ENCODE peak calls at places on chromosomes 5 and 9, in ten cellular contexts. One of them, this sample, is unnamed.

GRCh38 chr5:173396311-173396993 is 68.2 kb upstream of the STC2 start:
- DNase-seq in RWPE2: no peak
- DNase-seq in WERI-Rb-1: peak; percentile 19
- DNase-seq in ovary: no peak
- DNase-seq in spleen: no peak
- DNase-seq in GM23338: peak; percentile 81
- DNase-seq in astrocyte of the spinal cord: no peak
- DNase-seq in body of pancreas: no peak
- DNase-seq in pancreas: no peak
- DNase-seq in psoas muscle: no peak
- DNase-seq in this sample: no peak

GRCh38 chr9:131394464-131395026 is 659 bp downstream of the PRRC2B start:
- DNase-seq in RWPE2: no peak
- DNase-seq in WERI-Rb-1: peak; percentile 43
- DNase-seq in ovary: peak; percentile 79
- DNase-seq in spleen: peak; percentile 89
- DNase-seq in GM23338: peak; percentile 63
- DNase-seq in astrocyte of the spinal cord: no peak
- DNase-seq in body of pancreas: peak; percentile 47
- DNase-seq in pancreas: peak; percentile 48
- DNase-seq in psoas muscle: peak; percentile 64
- DNase-seq in this sample: no peak

GRCh38 chr9:138051586-138052321 is 174.2 kb downstream of the CACNA1B start:
- DNase-seq in RWPE2: no peak
- DNase-seq in WERI-Rb-1: no peak
- DNase-seq in ovary: peak; percentile 7
- DNase-seq in spleen: peak; percentile 33
- DNase-seq in GM23338: no peak
- DNase-seq in astrocyte of the spinal cord: no peak
- DNase-seq in body of pancreas: no peak
- DNase-seq in pancreas: no peak
- DNase-seq in psoas muscle: no peak
- DNase-seq in this sample: no peak

GRCh38 chr9:72460342-72461312 is 60.8 kb upstream of the TMC1 start:
- DNase-seq in RWPE2: no peak
- DNase-seq in WERI-Rb-1: no peak
- DNase-seq in ovary: no peak
- DNase-seq in spleen: no peak
- DNase-seq in GM23338: no peak
- DNase-seq in astrocyte of the spinal cord: no peak
- DNase-seq in body of pancreas: peak; percentile 66
- DNase-seq in pancreas: peak; percentile 33
- DNase-seq in psoas muscle: no peak
- DNase-seq in this sample: no peak

GRCh38 chr5:55708732-55709131 is 3.4 kb downstream of the SLC38A9 start:
- DNase-seq in RWPE2: no peak
- DNase-seq in WERI-Rb-1: no peak
- DNase-seq in ovary: no peak
- DNase-seq in spleen: no peak
- DNase-seq in GM23338: no peak
- DNase-seq in astrocyte of the spinal cord: peak; percentile 8
- DNase-seq in body of pancreas: peak; percentile 24
- DNase-seq in pancreas: peak; percentile 56
- DNase-seq in psoas muscle: no peak
- DNase-seq in this sample: no peak

GRCh38 chr9:20111173-20111843 is 322.5 kb upstream of the SLC24A2 start:
- DNase-seq in RWPE2: no peak
- DNase-seq in WERI-Rb-1: no peak
- DNase-seq in ovary: no peak
- DNase-seq in spleen: no peak
- DNase-seq in GM23338: peak; percentile 57
- DNase-seq in astrocyte of the spinal cord: no peak
- DNase-seq in body of pancreas: no peak
- DNase-seq in pancreas: no peak
- DNase-seq in psoas muscle: no peak
- DNase-seq in this sample: no peak

GRCh38 chr9:136119259-136120118 is 814 bp upstream of the TMEM250 start:
- DNase-seq in RWPE2: no peak
- DNase-seq in WERI-Rb-1: no peak
- DNase-seq in ovary: peak; percentile 65
- DNase-seq in spleen: no peak
- DNase-seq in GM23338: peak; percentile 73
- DNase-seq in astrocyte of the spinal cord: peak; percentile 27
- DNase-seq in body of pancreas: no peak
- DNase-seq in pancreas: peak; percentile 57
- DNase-seq in psoas muscle: peak; percentile 51
- DNase-seq in this sample: no peak

GRCh38 chr5:151005975-151006576 is 14.3 kb upstream of the GPX3 start:
- DNase-seq in RWPE2: no peak
- DNase-seq in WERI-Rb-1: no peak
- DNase-seq in ovary: peak; percentile 94
- DNase-seq in spleen: no peak
- DNase-seq in GM23338: no peak
- DNase-seq in astrocyte of the spinal cord: no peak
- DNase-seq in body of pancreas: peak; percentile 61
- DNase-seq in pancreas: peak; percentile 39
- DNase-seq in psoas muscle: peak; percentile 90
- DNase-seq in this sample: no peak

GRCh38 chr5:51396797-51397196 is 13.5 kb downstream of the ISL1 start:
- DNase-seq in RWPE2: no peak
- DNase-seq in WERI-Rb-1: no peak
- DNase-seq in ovary: no peak
- DNase-seq in spleen: no peak
- DNase-seq in GM23338: no peak
- DNase-seq in astrocyte of the spinal cord: no peak
- DNase-seq in body of pancreas: no peak
- DNase-seq in pancreas: no peak
- DNase-seq in psoas muscle: no peak
- DNase-seq in this sample: no peak

GRCh38 chr9:130825051-130825651 is 9.9 kb upstream of the ABL1 start:
- DNase-seq in RWPE2: no peak
- DNase-seq in WERI-Rb-1: peak; percentile 88
- DNase-seq in ovary: no peak
- DNase-seq in spleen: no peak
- DNase-seq in GM23338: peak; percentile 86
- DNase-seq in astrocyte of the spinal cord: peak; percentile 93
- DNase-seq in body of pancreas: no peak
- DNase-seq in pancreas: no peak
- DNase-seq in psoas muscle: no peak
- DNase-seq in this sample: no peak

GRCh38 chr9:89000281-89000875 is 9.1 kb downstream of the S1PR3 start:
- DNase-seq in RWPE2: no peak
- DNase-seq in WERI-Rb-1: no peak
- DNase-seq in ovary: no peak
- DNase-seq in spleen: no peak
- DNase-seq in GM23338: no peak
- DNase-seq in astrocyte of the spinal cord: no peak
- DNase-seq in body of pancreas: peak; percentile 49
- DNase-seq in pancreas: no peak
- DNase-seq in psoas muscle: no peak
- DNase-seq in this sample: no peak

GRCh38 chr5:138032572-138033274 is at the start of gene FAM13B:
- DNase-seq in RWPE2: peak; percentile 89
- DNase-seq in WERI-Rb-1: peak; percentile 86
- DNase-seq in ovary: peak; percentile 87
- DNase-seq in spleen: peak; percentile 96
- DNase-seq in GM23338: peak; percentile 76
- DNase-seq in astrocyte of the spinal cord: peak; percentile 68
- DNase-seq in body of pancreas: peak; percentile 81
- DNase-seq in pancreas: peak; percentile 78
- DNase-seq in psoas muscle: peak; percentile 81
- DNase-seq in this sample: no peak

GRCh38 chr9:128048663-128049062 is 18.5 kb downstream of the NAIF1 start:
- DNase-seq in RWPE2: no peak
- DNase-seq in WERI-Rb-1: no peak
- DNase-seq in ovary: no peak
- DNase-seq in spleen: no peak
- DNase-seq in GM23338: no peak
- DNase-seq in astrocyte of the spinal cord: no peak
- DNase-seq in body of pancreas: no peak
- DNase-seq in pancreas: no peak
- DNase-seq in psoas muscle: no peak
- DNase-seq in this sample: no peak

GRCh38 chr9:25677301-25678146 is 720 bp downstream of the TUSC1 start:
- DNase-seq in RWPE2: peak; percentile 83
- DNase-seq in WERI-Rb-1: no peak
- DNase-seq in ovary: peak; percentile 93
- DNase-seq in spleen: peak; percentile 89
- DNase-seq in GM23338: peak; percentile 77
- DNase-seq in astrocyte of the spinal cord: peak; percentile 80
- DNase-seq in body of pancreas: peak; percentile 90
- DNase-seq in pancreas: peak; percentile 89
- DNase-seq in psoas muscle: peak; percentile 90
- DNase-seq in this sample: no peak

GRCh38 chr5:270340-270739 is 1.1 kb upstream of the PDCD6 start:
- DNase-seq in RWPE2: no peak
- DNase-seq in WERI-Rb-1: no peak
- DNase-seq in ovary: peak; percentile 54
- DNase-seq in spleen: peak; percentile 87
- DNase-seq in GM23338: no peak
- DNase-seq in astrocyte of the spinal cord: no peak
- DNase-seq in body of pancreas: no peak
- DNase-seq in pancreas: peak; percentile 39
- DNase-seq in psoas muscle: no peak
- DNase-seq in this sample: no peak

GRCh38 chr9:18543406-18543965 is 69.5 kb downstream of the ADAMTSL1 start:
- DNase-seq in RWPE2: no peak
- DNase-seq in WERI-Rb-1: no peak
- DNase-seq in ovary: no peak
- DNase-seq in spleen: no peak
- DNase-seq in GM23338: no peak
- DNase-seq in astrocyte of the spinal cord: peak; percentile 87
- DNase-seq in body of pancreas: no peak
- DNase-seq in pancreas: no peak
- DNase-seq in psoas muscle: no peak
- DNase-seq in this sample: peak; percentile 53

GRCh38 chr5:142694092-142694856 is 8.4 kb upstream of the FGF1 start:
- DNase-seq in RWPE2: no peak
- DNase-seq in WERI-Rb-1: no peak
- DNase-seq in ovary: no peak
- DNase-seq in spleen: no peak
- DNase-seq in GM23338: peak; percentile 41
- DNase-seq in astrocyte of the spinal cord: no peak
- DNase-seq in body of pancreas: no peak
- DNase-seq in pancreas: no peak
- DNase-seq in psoas muscle: no peak
- DNase-seq in this sample: no peak
- TF ChIP-seq CTCF in RWPE2: no peak
- TF ChIP-seq CTCF in WERI-Rb-1: peak; percentile 22
- TF ChIP-seq CTCF in ovary: no peak
- TF ChIP-seq CTCF in spleen: no peak
- TF ChIP-seq CTCF in GM23338: peak; percentile 44
- TF ChIP-seq CTCF in astrocyte of the spinal cord: peak; percentile 19
- TF ChIP-seq CTCF in body of pancreas: no peak
- TF ChIP-seq CTCF in pancreas: no peak
- TF ChIP-seq CTCF in psoas muscle: no peak
- TF ChIP-seq CTCF in this sample: no peak

DNA sequence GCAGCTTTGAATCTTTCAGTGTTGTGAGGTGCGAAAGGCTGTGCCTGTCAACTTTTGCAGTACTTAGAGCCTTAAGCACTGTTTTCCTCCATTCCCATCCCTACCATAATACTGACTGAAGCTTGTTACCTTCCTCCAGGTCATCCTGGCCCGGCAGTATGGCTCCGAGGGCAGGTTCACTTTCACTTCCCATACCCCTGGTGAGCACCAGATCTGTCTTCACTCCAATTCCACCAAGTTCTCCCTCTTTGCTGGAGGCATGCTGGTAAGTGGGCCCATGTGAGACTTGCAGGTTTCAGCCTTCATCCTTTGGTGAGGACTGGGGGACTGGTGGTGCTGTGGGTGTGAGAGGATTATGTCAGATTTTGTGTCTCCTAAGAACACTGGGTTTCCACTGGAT is 1.5 kb downstream of the TMED9 start:
- DNase-seq in RWPE2: peak; percentile 24
- DNase-seq in WERI-Rb-1: no peak
- DNase-seq in ovary: no peak
- DNase-seq in spleen: peak; percentile 19
- DNase-seq in GM23338: no peak
- DNase-seq in astrocyte of the spinal cord: no peak
- DNase-seq in body of pancreas: no peak
- DNase-seq in pancreas: no peak
- DNase-seq in psoas muscle: no peak
- DNase-seq in this sample: no peak
- H3K4me3 ChIP-seq in RWPE2: no peak overlapping the region
- H3K4me3 ChIP-seq in WERI-Rb-1: no peak overlapping the region
- H3K4me3 ChIP-seq in ovary: no peak overlapping the region
- H3K4me3 ChIP-seq in spleen: no peak overlapping the region
- H3K4me3 ChIP-seq in GM23338: no peak overlapping the region
- H3K4me3 ChIP-seq in astrocyte of the spinal cord: no peak overlapping the region
- H3K4me3 ChIP-seq in body of pancreas: peak overlapping the region; percentile 98
- H3K4me3 ChIP-seq in pancreas: peak overlapping the region; percentile 79
- H3K4me3 ChIP-seq in psoas muscle: peak overlapping the region; percentile 81
- H3K4me3 ChIP-seq in this sample: peak overlapping the region; percentile 98

GRCh38 chr9:118023649-118024048 is 319.4 kb downstream of the TLR4 start:
- DNase-seq in RWPE2: no peak
- DNase-seq in WERI-Rb-1: no peak
- DNase-seq in ovary: no peak
- DNase-seq in spleen: no peak
- DNase-seq in GM23338: no peak
- DNase-seq in astrocyte of the spinal cord: no peak
- DNase-seq in body of pancreas: no peak
- DNase-seq in pancreas: no peak
- DNase-seq in psoas muscle: no peak
- DNase-seq in this sample: no peak

GRCh38 chr9:118029425-118029824 is 325.2 kb downstream of the TLR4 start:
- DNase-seq in RWPE2: no peak
- DNase-seq in WERI-Rb-1: no peak
- DNase-seq in ovary: no peak
- DNase-seq in spleen: no peak
- DNase-seq in GM23338: no peak
- DNase-seq in astrocyte of the spinal cord: no peak
- DNase-seq in body of pancreas: no peak
- DNase-seq in pancreas: no peak
- DNase-seq in psoas muscle: no peak
- DNase-seq in this sample: no peak

DNA sequence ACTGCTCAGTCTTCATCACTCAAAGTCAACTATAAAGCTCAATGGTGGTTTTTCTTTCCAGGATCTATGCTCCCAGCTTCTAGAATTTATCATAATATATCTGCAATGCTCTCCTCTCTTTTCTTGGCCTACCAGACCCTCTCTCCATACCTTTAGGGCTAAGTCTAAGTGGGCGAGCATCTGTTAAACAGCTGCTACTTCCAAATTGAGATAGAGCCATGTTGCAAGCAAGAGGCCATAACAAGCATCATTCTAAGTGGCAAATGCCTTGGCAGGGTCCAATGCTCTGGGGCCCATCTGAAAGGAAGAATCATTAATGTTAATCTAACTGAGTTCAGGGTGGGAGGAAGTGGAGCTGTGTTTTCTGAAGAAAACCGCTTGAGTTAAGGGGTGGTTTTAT is 324.0 kb downstream of the TLR4 start:
- DNase-seq in RWPE2: no peak
- DNase-seq in WERI-Rb-1: no peak
- DNase-seq in ovary: no peak
- DNase-seq in spleen: no peak
- DNase-seq in GM23338: no peak
- DNase-seq in astrocyte of the spinal cord: no peak
- DNase-seq in body of pancreas: no peak
- DNase-seq in pancreas: no peak
- DNase-seq in psoas muscle: no peak
- DNase-seq in this sample: no peak
- TF ChIP-seq CTCF in RWPE2: no peak
- TF ChIP-seq CTCF in WERI-Rb-1: no peak
- TF ChIP-seq CTCF in ovary: no peak
- TF ChIP-seq CTCF in spleen: no peak
- TF ChIP-seq CTCF in GM23338: no peak
- TF ChIP-seq CTCF in astrocyte of the spinal cord: no peak
- TF ChIP-seq CTCF in body of pancreas: no peak
- TF ChIP-seq CTCF in pancreas: no peak
- TF ChIP-seq CTCF in psoas muscle: no peak
- TF ChIP-seq CTCF in this sample: no peak

GRCh38 chr5:73445708-73446630 is 2.6 kb downstream of the FOXD1 start:
- DNase-seq in RWPE2: no peak
- DNase-seq in WERI-Rb-1: no peak
- DNase-seq in ovary: no peak
- DNase-seq in spleen: no peak
- DNase-seq in GM23338: no peak
- DNase-seq in astrocyte of the spinal cord: peak; percentile 44
- DNase-seq in body of pancreas: no peak
- DNase-seq in pancreas: no peak
- DNase-seq in psoas muscle: no peak
- DNase-seq in this sample: no peak
- H3K4me3 ChIP-seq in RWPE2: peak overlapping the region; percentile 98
- H3K4me3 ChIP-seq in WERI-Rb-1: peak overlapping the region; percentile 88
- H3K4me3 ChIP-seq in ovary: no peak overlapping the region
- H3K4me3 ChIP-seq in spleen: no peak overlapping the region
- H3K4me3 ChIP-seq in GM23338: peak overlapping the region; percentile 52
- H3K4me3 ChIP-seq in astrocyte of the spinal cord: peak overlapping the region; percentile 94
- H3K4me3 ChIP-seq in body of pancreas: no peak overlapping the region
- H3K4me3 ChIP-seq in pancreas: no peak overlapping the region
- H3K4me3 ChIP-seq in psoas muscle: peak overlapping the region; percentile 39
- H3K4me3 ChIP-seq in this sample: peak overlapping the region; percentile 82